ENCODE peak calls at places on chromosomes 11 and 22, in nine cellular contexts. I, N, W, R, D, L, B, U and S are unnamed samples.

GRCh38 chr22:46116491-46116958 is 33.8 kb upstream of the PPARA start:
- DNase-seq in I (no peak), N (peak; percentile 56), W (peak; percentile 79), R (peak; percentile 100), D (peak; percentile 80), L (peak; percentile 97), B (peak; percentile 85), U (peak; percentile 75), S (peak; percentile 97)

GRCh38 chr11:124867700-124868099 is 2.5 kb downstream of the ROBO3 start:
- DNase-seq in I (peak; percentile 39), N (no peak), W (peak; percentile 26), R (peak; percentile 83), D (peak; percentile 61), L (peak; percentile 81), B (no peak), U (no peak), S (no peak)

GRCh38 chr11:116421529-116422185 is 351.1 kb downstream of the BUD13 start:
- DNase-seq in I (no peak), N (no peak), W (peak; percentile 89), R (no peak), D (no peak), L (no peak), B (no peak), U (no peak), S (no peak)

GRCh38 chr11:101127699-101128570 is 1.7 kb downstream of the PGR start:
- DNase-seq in I (no peak), N (no peak), W (peak; percentile 15), R (peak; percentile 67), D (no peak), L (peak; percentile 21), B (no peak), U (no peak), S (peak; percentile 77)

GRCh38 chr11:95084509-95084908 is 5.1 kb upstream of the ENDOD1 start:
- DNase-seq in I (no peak), N (no peak), W (no peak), R (no peak), D (no peak), L (peak; percentile 27), B (no peak), U (no peak), S (no peak)

GRCh38 chr11:12517306-12517705 is 139.9 kb downstream of the PARVA start:
- DNase-seq in I (no peak), N (no peak), W (no peak), R (no peak), D (no peak), L (no peak), B (no peak), U (no peak), S (no peak)

GRCh38 chr11:65779919-65780769 is 632 bp downstream of the AP5B1 start:
- DNase-seq in I (peak; percentile 54), N (peak; percentile 67), W (no peak), R (peak; percentile 97), D (peak; percentile 76), L (peak; percentile 95), B (peak; percentile 78), U (no peak), S (peak; percentile 97)

GRCh38 chr11:79265756-79266322 is 175.0 kb downstream of the TENM4 start:
- DNase-seq in I (no peak), N (no peak), W (no peak), R (no peak), D (no peak), L (no peak), B (no peak), U (no peak), S (no peak)

GRCh38 chr11:112321521-112322172 is 61.0 kb upstream of the PLET1 start:
- DNase-seq in I (no peak), N (no peak), W (peak; percentile 94), R (no peak), D (no peak), L (no peak), B (no peak), U (no peak), S (no peak)

GRCh38 chr11:21866781-21867180 is 326.1 kb upstream of the ANO5 start:
- DNase-seq in I (peak; percentile 26), N (no peak), W (no peak), R (no peak), D (no peak), L (no peak), B (no peak), U (no peak), S (no peak)

GRCh38 chr22:31844941-31845340 is 91.1 kb downstream of the DEPDC5 start:
- DNase-seq in I (no peak), N (no peak), W (no peak), R (no peak), D (no peak), L (no peak), B (no peak), U (no peak), S (no peak)

GRCh38 chr11:69637601-69637955 is 3.4 kb upstream of the CCND1 start:
- DNase-seq in I (no peak), N (no peak), W (no peak), R (peak; percentile 85), D (no peak), L (peak; percentile 33), B (no peak), U (no peak), S (peak; percentile 71)

GRCh38 chr11:828501-829115 is 889 bp downstream of the CRACR2B start:
- DNase-seq in I (no peak), N (no peak), W (no peak), R (no peak), D (no peak), L (no peak), B (no peak), U (no peak), S (no peak)

GRCh38 chr11:7604331-7604973 is 68.8 kb downstream of the CYB5R2 start:
- DNase-seq in I (no peak), N (no peak), W (no peak), R (no peak), D (no peak), L (no peak), B (no peak), U (no peak), S (no peak)

GRCh38 chr22:21447694-21448402 is 19.3 kb upstream of the TMEM191C start:
- DNase-seq in I (no peak), N (no peak), W (no peak), R (peak; percentile 83), D (no peak), L (no peak), B (no peak), U (no peak), S (no peak)

GRCh38 chr11:114183041-114183511 is 113.1 kb upstream of the NNMT start:
- DNase-seq in I (no peak), N (peak; percentile 90), W (no peak), R (no peak), D (no peak), L (no peak), B (no peak), U (no peak), S (no peak)

GRCh38 chr11:38718049-38718448 is 2120.0 kb upstream of the RAG2 start:
- DNase-seq in I (no peak), N (no peak), W (no peak), R (no peak), D (no peak), L (no peak), B (no peak), U (no peak), S (no peak)

GRCh38 chr11:32892355-32893090 is at the start of gene QSER1:
- DNase-seq in I (peak; percentile 56), N (peak; percentile 61), W (peak; percentile 79), R (peak; percentile 94), D (peak; percentile 67), L (peak; percentile 92), B (peak; percentile 74), U (no peak), S (peak; percentile 91)

GRCh38 chr11:113085446-113085845 is 124.2 kb downstream of the NCAM1 start:
- DNase-seq in I (no peak), N (no peak), W (no peak), R (no peak), D (no peak), L (no peak), B (no peak), U (no peak), S (no peak)

GRCh38 chr11:74020537-74020936 is 11.7 kb upstream of the UCP3 start:
- DNase-seq in I (no peak), N (no peak), W (no peak), R (no peak), D (no peak), L (no peak), B (no peak), U (no peak), S (no peak)

GRCh38 chr11:44936951-44937543 is 13.6 kb downstream of the TP53I11 start:
- DNase-seq in I (no peak), N (no peak), W (no peak), R (peak; percentile 67), D (no peak), L (no peak), B (no peak), U (no peak), S (no peak)

GRCh38 chr22:22099833-22100812 is 117.5 kb upstream of the TOP3B start:
- DNase-seq in I (no peak), N (no peak), W (no peak), R (peak; percentile 52), D (no peak), L (no peak), B (no peak), U (no peak), S (no peak)

GRCh38 chr11:96620464-96621044 is 230.7 kb downstream of the JRKL start:
- DNase-seq in I (no peak), N (no peak), W (no peak), R (no peak), D (no peak), L (no peak), B (no peak), U (no peak), S (no peak)

GRCh38 chr11:112554586-112554985 is 293.9 kb upstream of the PLET1 start:
- DNase-seq in I (no peak), N (no peak), W (no peak), R (no peak), D (no peak), L (no peak), B (no peak), U (no peak), S (no peak)

GRCh38 chr11:118054712-118055640 is 21.9 kb upstream of the TMPRSS4 start:
- DNase-seq in I (no peak), N (no peak), W (no peak), R (no peak), D (no peak), L (no peak), B (no peak), U (no peak), S (no peak)

GRCh38 chr11:120386774-120387371 is 50.7 kb downstream of the ARHGEF12 start:
- DNase-seq in I (no peak), N (no peak), W (no peak), R (no peak), D (no peak), L (no peak), B (no peak), U (no peak), S (no peak)

GRCh38 chr11:59247535-59248227 is 35.0 kb upstream of the MPEG1 start:
- DNase-seq in I (peak; percentile 27), N (no peak), W (peak; percentile 52), R (no peak), D (no peak), L (no peak), B (no peak), U (no peak), S (no peak)

GRCh38 chr11:2860636-2861035 is 24.9 kb downstream of the CDKN1C start:
- DNase-seq in I (no peak), N (no peak), W (no peak), R (no peak), D (peak; percentile 52), L (peak; percentile 67), B (no peak), U (no peak), S (no peak)

GRCh38 chr11:61963282-61964057 is 4.0 kb downstream of the FTH1 start:
- DNase-seq in I (no peak), N (peak; percentile 38), W (no peak), R (no peak), D (no peak), L (no peak), B (peak; percentile 36), U (no peak), S (peak; percentile 61)

GRCh38 chr22:36828815-36829214 is 12.0 kb upstream of the PVALB start:
- DNase-seq in I (no peak), N (no peak), W (no peak), R (no peak), D (no peak), L (no peak), B (no peak), U (no peak), S (no peak)

GRCh38 chr11:76453248-76453647 is 8.4 kb downstream of the EMSY start:
- DNase-seq in I (no peak), N (no peak), W (no peak), R (no peak), D (no peak), L (no peak), B (no peak), U (no peak), S (no peak)